ENCODE peak calls at places on chromosomes 7 and 10, in six cellular contexts. One of them, this sample, is unnamed.

GRCh38 chr10:99329238-99329890 is at the start of gene CNNM1:
- DNase-seq in H1: no peak
- DNase-seq in mesenchymal stem cell: peak
- DNase-seq in neuronal stem cell: peak
- DNase-seq in IMR-90: no peak
- DNase-seq in mesendoderm: peak
- DNase-seq in this sample: peak

GRCh38 chr7:137091396-137091795 is 222.9 kb downstream of the CHRM2 start:
- DNase-seq in H1: peak
- DNase-seq in mesenchymal stem cell: peak
- DNase-seq in IMR-90: no peak
- DNase-seq in mesendoderm: peak
- DNase-seq in neuronal stem cell: peak
- DNase-seq in this sample: peak

GRCh38 chr7:143375298-143376034 is 5.7 kb upstream of the ZYX start:
- DNase-seq in mesenchymal stem cell: no peak
- DNase-seq in H1: no peak
- DNase-seq in neuronal stem cell: no peak
- DNase-seq in mesendoderm: no peak
- DNase-seq in IMR-90: no peak
- DNase-seq in this sample: no peak

GRCh38 chr10:87053121-87053520 is 33.0 kb downstream of the FAM25A start:
- DNase-seq in neuronal stem cell: no peak
- DNase-seq in mesenchymal stem cell: no peak
- DNase-seq in mesendoderm: no peak
- DNase-seq in H1: no peak
- DNase-seq in IMR-90: no peak
- DNase-seq in this sample: no peak

GRCh38 chr7:142408794-142409193 is 150.9 kb upstream of the PRSS58 start:
- DNase-seq in IMR-90: no peak
- DNase-seq in mesenchymal stem cell: no peak
- DNase-seq in mesendoderm: no peak
- DNase-seq in H1: no peak
- DNase-seq in neuronal stem cell: no peak
- DNase-seq in this sample: no peak

GRCh38 chr7:155568961-155569360 is 22.6 kb upstream of the CNPY1 start:
- DNase-seq in mesenchymal stem cell: no peak
- DNase-seq in neuronal stem cell: no peak
- DNase-seq in IMR-90: no peak
- DNase-seq in H1: no peak
- DNase-seq in mesendoderm: no peak
- DNase-seq in this sample: no peak

GRCh38 chr7:152411389-152411788 is 24.4 kb downstream of the KMT2C start:
- DNase-seq in IMR-90: no peak
- DNase-seq in mesenchymal stem cell: no peak
- DNase-seq in H1: no peak
- DNase-seq in neuronal stem cell: no peak
- DNase-seq in mesendoderm: peak
- DNase-seq in this sample: peak

GRCh38 chr7:37287093-37287492 is 161.6 kb downstream of the ELMO1 start:
- DNase-seq in IMR-90: no peak
- DNase-seq in mesendoderm: no peak
- DNase-seq in H1: no peak
- DNase-seq in mesenchymal stem cell: peak
- DNase-seq in neuronal stem cell: no peak
- DNase-seq in this sample: no peak

GRCh38 chr10:22958338-22958737 is 30.5 kb downstream of the ARMC3 start:
- DNase-seq in neuronal stem cell: no peak
- DNase-seq in mesendoderm: no peak
- DNase-seq in mesenchymal stem cell: no peak
- DNase-seq in H1: no peak
- DNase-seq in IMR-90: no peak
- DNase-seq in this sample: no peak

GRCh38 chr10:28331821-28332220 is 29.0 kb upstream of the MPP7 start:
- DNase-seq in H1: no peak
- DNase-seq in mesendoderm: no peak
- DNase-seq in IMR-90: peak
- DNase-seq in mesenchymal stem cell: peak
- DNase-seq in neuronal stem cell: no peak
- DNase-seq in this sample: no peak

GRCh38 chr10:35577915-35578607 is 27.1 kb upstream of the GJD4 start:
- DNase-seq in mesendoderm: no peak
- DNase-seq in H1: no peak
- DNase-seq in IMR-90: no peak
- DNase-seq in mesenchymal stem cell: no peak
- DNase-seq in neuronal stem cell: no peak
- DNase-seq in this sample: no peak

GRCh38 chr7:134311807-134312206 is 4.9 kb downstream of the SLC35B4 start:
- DNase-seq in IMR-90: no peak
- DNase-seq in mesendoderm: no peak
- DNase-seq in neuronal stem cell: no peak
- DNase-seq in H1: no peak
- DNase-seq in mesenchymal stem cell: no peak
- DNase-seq in this sample: no peak

GRCh38 chr7:1005303-1005702 is 22.3 kb downstream of the CYP2W1 start:
- DNase-seq in IMR-90: no peak
- DNase-seq in mesendoderm: no peak
- DNase-seq in H1: no peak
- DNase-seq in neuronal stem cell: no peak
- DNase-seq in mesenchymal stem cell: no peak
- DNase-seq in this sample: no peak

GRCh38 chr7:99992330-99993037 is 16.7 kb upstream of the AZGP1 start:
- DNase-seq in H1: no peak
- DNase-seq in IMR-90: no peak
- DNase-seq in mesendoderm: no peak
- DNase-seq in mesenchymal stem cell: no peak
- DNase-seq in neuronal stem cell: no peak
- DNase-seq in this sample: no peak

GRCh38 chr10:92760609-92761008 is 70.9 kb downstream of the HHEX start:
- DNase-seq in IMR-90: peak
- DNase-seq in neuronal stem cell: no peak
- DNase-seq in H1: no peak
- DNase-seq in mesenchymal stem cell: peak
- DNase-seq in mesendoderm: no peak
- DNase-seq in this sample: no peak

GRCh38 chr10:73886085-73886529 is 11.8 kb upstream of the CAMK2G start:
- DNase-seq in mesenchymal stem cell: peak
- DNase-seq in H1: no peak
- DNase-seq in IMR-90: peak
- DNase-seq in mesendoderm: peak
- DNase-seq in neuronal stem cell: peak
- DNase-seq in this sample: peak

GRCh38 chr7:132343196-132343595 is 233.1 kb downstream of the PLXNA4 start:
- DNase-seq in mesendoderm: no peak
- DNase-seq in H1: no peak
- DNase-seq in IMR-90: no peak
- DNase-seq in mesenchymal stem cell: no peak
- DNase-seq in neuronal stem cell: no peak
- DNase-seq in this sample: no peak

GRCh38 chr10:10985361-10985760 is 32.3 kb upstream of the CELF2 start:
- DNase-seq in H1: no peak
- DNase-seq in mesenchymal stem cell: no peak
- DNase-seq in IMR-90: no peak
- DNase-seq in neuronal stem cell: no peak
- DNase-seq in mesendoderm: no peak
- DNase-seq in this sample: no peak

GRCh38 chr7:79868010-79868409 is 266.6 kb upstream of the GNAI1 start:
- DNase-seq in mesenchymal stem cell: peak
- DNase-seq in H1: no peak
- DNase-seq in neuronal stem cell: no peak
- DNase-seq in IMR-90: peak
- DNase-seq in mesendoderm: peak
- DNase-seq in this sample: no peak

GRCh38 chr10:95513941-95514392 is 47.2 kb downstream of the SORBS1 start:
- DNase-seq in neuronal stem cell: no peak
- DNase-seq in mesenchymal stem cell: peak
- DNase-seq in H1: no peak
- DNase-seq in mesendoderm: no peak
- DNase-seq in IMR-90: peak
- DNase-seq in this sample: no peak

GRCh38 chr7:19321925-19322470 is 176.8 kb upstream of the FERD3L start:
- DNase-seq in mesendoderm: no peak
- DNase-seq in IMR-90: no peak
- DNase-seq in H1: no peak
- DNase-seq in mesenchymal stem cell: no peak
- DNase-seq in neuronal stem cell: no peak
- DNase-seq in this sample: no peak

DNA sequence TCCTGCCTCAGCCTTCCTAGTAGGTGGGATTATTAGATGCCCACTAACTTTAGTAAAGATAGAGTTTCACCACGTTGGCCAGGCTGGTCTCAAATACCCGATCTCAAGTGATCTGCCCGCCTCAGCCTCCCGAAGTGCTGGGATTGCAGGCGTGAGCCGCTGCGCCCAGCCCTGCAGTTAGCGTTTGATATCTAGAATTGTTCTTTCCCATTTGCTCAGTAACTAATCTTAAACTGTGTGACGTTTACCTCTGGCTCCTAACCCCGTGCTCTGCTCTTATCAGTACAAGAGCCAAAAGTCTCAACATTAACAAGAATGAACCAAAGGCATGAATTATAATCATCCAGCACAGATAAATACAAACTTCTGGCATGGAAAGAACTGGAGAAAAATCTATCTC is 47.4 kb downstream of the IGF2BP3 start:
- DNase-seq in mesenchymal stem cell: no peak
- DNase-seq in neuronal stem cell: no peak
- DNase-seq in mesendoderm: peak
- DNase-seq in H1: no peak
- DNase-seq in IMR-90: no peak
- DNase-seq in this sample: no peak
- H4K8ac ChIP-seq in mesenchymal stem cell: peak
- H4K8ac ChIP-seq in neuronal stem cell: no peak
- H4K8ac ChIP-seq in mesendoderm: no peak
- H4K8ac ChIP-seq in H1: no peak
- H4K8ac ChIP-seq in IMR-90: no peak
- H4K8ac ChIP-seq in this sample: no peak

DNA sequence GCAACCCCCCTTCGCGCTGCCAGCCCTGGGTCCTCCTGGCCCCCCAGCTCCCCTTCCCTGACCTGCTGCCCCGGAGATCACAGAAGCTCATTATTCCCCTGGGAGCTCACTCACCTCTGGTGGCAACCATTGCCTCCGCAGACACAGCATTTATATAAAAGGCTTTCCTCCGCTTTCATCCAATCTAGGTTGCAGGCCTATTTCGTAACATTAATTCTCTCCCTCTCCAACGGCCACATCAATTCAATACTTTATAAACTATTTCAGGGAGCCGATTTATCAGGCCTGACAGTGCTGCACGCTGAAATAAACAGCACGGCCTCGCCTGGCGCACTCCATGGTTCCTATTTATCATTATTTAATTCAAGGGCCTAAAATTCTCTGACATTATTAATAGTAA is 249.4 kb upstream of the PFKP start:
- DNase-seq in neuronal stem cell: no peak
- DNase-seq in mesendoderm: no peak
- DNase-seq in IMR-90: no peak
- DNase-seq in mesenchymal stem cell: no peak
- DNase-seq in H1: no peak
- DNase-seq in this sample: no peak
- H2BK15ac ChIP-seq in neuronal stem cell: no peak
- H2BK15ac ChIP-seq in mesendoderm: no peak
- H2BK15ac ChIP-seq in IMR-90: no peak
- H2BK15ac ChIP-seq in mesenchymal stem cell: no peak
- H2BK15ac ChIP-seq in H1: no peak
- H2BK15ac ChIP-seq in this sample: no peak

DNA sequence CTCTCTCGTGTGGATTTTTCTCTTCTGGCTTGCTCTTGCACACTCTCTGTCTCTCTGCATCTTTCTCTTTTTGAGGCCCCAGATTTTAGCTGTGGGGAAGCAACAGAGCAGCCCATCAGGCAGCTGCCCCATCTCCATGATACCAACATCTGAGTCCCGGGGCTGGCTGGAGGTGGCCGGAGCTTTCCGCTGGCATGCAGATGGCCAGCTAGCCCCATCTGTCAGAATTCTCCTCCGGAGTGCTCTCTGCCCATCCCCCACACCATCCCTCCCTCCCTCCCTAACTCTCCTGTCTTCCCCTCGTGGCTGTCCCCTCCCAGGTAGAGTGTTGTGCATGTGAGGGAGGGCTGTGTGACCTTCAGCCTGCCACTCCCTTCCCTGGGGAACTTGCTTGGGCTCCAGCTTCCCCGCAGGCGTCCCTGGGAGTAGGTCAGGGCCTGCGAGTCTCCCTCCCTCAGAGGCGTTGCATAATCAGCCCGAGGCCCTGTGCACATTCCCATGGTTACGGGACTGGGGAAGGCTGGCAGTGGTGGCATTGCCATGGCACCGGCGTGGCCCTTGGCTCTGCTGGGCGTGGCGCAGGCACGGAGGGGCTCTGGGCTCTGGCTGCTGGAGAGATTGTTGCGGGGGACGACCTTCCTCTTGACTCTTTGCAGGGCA is 24.7 kb downstream of the GHRHR start:
- DNase-seq in mesendoderm: peak
- DNase-seq in mesenchymal stem cell: no peak
- DNase-seq in H1: no peak
- DNase-seq in IMR-90: no peak
- DNase-seq in neuronal stem cell: no peak
- DNase-seq in this sample: peak
- H4K8ac ChIP-seq in mesendoderm: no peak
- H4K8ac ChIP-seq in mesenchymal stem cell: no peak
- H4K8ac ChIP-seq in H1: no peak
- H4K8ac ChIP-seq in IMR-90: no peak
- H4K8ac ChIP-seq in neuronal stem cell: no peak
- H4K8ac ChIP-seq in this sample: no peak

GRCh38 chr10:110824660-110825059 is 47.1 kb upstream of the PDCD4 start:
- DNase-seq in IMR-90: no peak
- DNase-seq in neuronal stem cell: no peak
- DNase-seq in mesendoderm: no peak
- DNase-seq in mesenchymal stem cell: no peak
- DNase-seq in H1: no peak
- DNase-seq in this sample: no peak
- H2BK15ac ChIP-seq in IMR-90: no peak
- H2BK15ac ChIP-seq in neuronal stem cell: no peak
- H2BK15ac ChIP-seq in mesendoderm: no peak
- H2BK15ac ChIP-seq in mesenchymal stem cell: no peak
- H2BK15ac ChIP-seq in H1: no peak
- H2BK15ac ChIP-seq in this sample: no peak

GRCh38 chr7:71132521-71133231 is 732 bp downstream of the GALNT17 start:
- DNase-seq in H1: no peak
- DNase-seq in IMR-90: no peak
- DNase-seq in mesenchymal stem cell: no peak
- DNase-seq in mesendoderm: peak
- DNase-seq in neuronal stem cell: peak
- DNase-seq in this sample: no peak

GRCh38 chr7:71131753-71132520 is at the start of gene GALNT17:
- DNase-seq in mesenchymal stem cell: no peak
- DNase-seq in IMR-90: no peak
- DNase-seq in mesendoderm: peak
- DNase-seq in H1: no peak
- DNase-seq in neuronal stem cell: peak
- DNase-seq in this sample: no peak

GRCh38 chr7:71133232-71133622 is 1.3 kb downstream of the GALNT17 start:
- DNase-seq in IMR-90: no peak
- DNase-seq in H1: no peak
- DNase-seq in mesendoderm: no peak
- DNase-seq in mesenchymal stem cell: no peak
- DNase-seq in neuronal stem cell: no peak
- DNase-seq in this sample: no peak

GRCh38 chr7:71130280-71130679 is 1.7 kb upstream of the GALNT17 start:
- DNase-seq in mesenchymal stem cell: no peak
- DNase-seq in H1: no peak
- DNase-seq in IMR-90: no peak
- DNase-seq in neuronal stem cell: no peak
- DNase-seq in mesendoderm: no peak
- DNase-seq in this sample: no peak

GRCh38 chr7:71131256-71131752 is 640 bp upstream of the GALNT17 start:
- DNase-seq in IMR-90: no peak
- DNase-seq in neuronal stem cell: peak
- DNase-seq in H1: no peak
- DNase-seq in mesendoderm: peak
- DNase-seq in mesenchymal stem cell: no peak
- DNase-seq in this sample: peak
- H4K8ac ChIP-seq in IMR-90: no peak
- H4K8ac ChIP-seq in neuronal stem cell: no peak
- H4K8ac ChIP-seq in H1: peak
- H4K8ac ChIP-seq in mesendoderm: peak
- H4K8ac ChIP-seq in mesenchymal stem cell: no peak
- H4K8ac ChIP-seq in this sample: no peak

This sample was measured in H9.